ENCODE peak calls at places on chromosomes 13 and 19, in ten cellular contexts. W is suprapubic skin, B is tibial nerve, I is spleen, J is ovary, U is IMR-90, Q is GM12878, G is transverse colon, M is adrenal gland, S is Peyer's patch. C is an unnamed sample. For H3K4me1, the result is how much of the 10 kb centered on the place peaks cover.

GRCh38 chr13:49926019-49926418 is 10.1 kb downstream of the SPRYD7 start:
- DNase-seq in W (no peak), B (no peak), I (no peak), J (no peak), U (no peak), Q (no peak), G (no peak), M (no peak), S (no peak), C (no peak)

GRCh38 chr13:85317781-85318180 is 481.4 kb downstream of the SLITRK6 start:
- DNase-seq in W (no peak), B (no peak), I (no peak), J (no peak), U (no peak), Q (no peak), G (no peak), M (no peak), S (no peak), C (no peak)

GRCh38 chr13:113862766-113863510 is 938 bp downstream of the GAS6 start:
- DNase-seq in W (peak), B (no peak), I (no peak), J (peak), U (no peak), Q (no peak), G (peak), M (peak), S (no peak), C (no peak)

GRCh38 chr13:25095862-25096453 is at the start of gene PABPC3:
- DNase-seq in W (no peak), B (no peak), I (no peak), J (no peak), U (no peak), Q (no peak), G (no peak), M (no peak), S (no peak), C (no peak)

GRCh38 chr19:16435238-16435911 is 36.4 kb downstream of the EPS15L1 start:
- DNase-seq in W (no peak), B (peak), I (no peak), J (peak), U (peak), Q (no peak), G (peak), M (no peak), S (no peak), C (no peak)

GRCh38 chr19:35991731-35992450 is 3.1 kb upstream of the SDHAF1 start:
- DNase-seq in W (no peak), B (no peak), I (no peak), J (no peak), U (no peak), Q (no peak), G (no peak), M (no peak), S (no peak), C (no peak)

GRCh38 chr13:23618341-23618740 is 48.1 kb downstream of the TNFRSF19 start:
- DNase-seq in W (no peak), B (no peak), I (no peak), J (no peak), U (peak), Q (no peak), G (no peak), M (no peak), S (no peak), C (no peak)

GRCh38 chr19:1312732-1313694 is 27.3 kb downstream of the EFNA2 start:
- DNase-seq in W (no peak), B (no peak), I (no peak), J (no peak), U (peak), Q (no peak), G (peak), M (peak), S (no peak), C (no peak)

GRCh38 chr13:21079761-21080730 is 18.7 kb upstream of the LATS2 start:
- DNase-seq in W (no peak), B (peak), I (no peak), J (no peak), U (peak), Q (no peak), G (no peak), M (no peak), S (no peak), C (no peak)

GRCh38 chr13:46173656-46174055 is 8.3 kb downstream of the LCP1 start:
- DNase-seq in W (no peak), B (no peak), I (no peak), J (no peak), U (no peak), Q (no peak), G (no peak), M (no peak), S (no peak), C (no peak)

GRCh38 chr13:23851106-23851505 is 38.1 kb downstream of the MIPEP start:
- DNase-seq in W (no peak), B (no peak), I (no peak), J (no peak), U (peak), Q (no peak), G (no peak), M (no peak), S (no peak), C (no peak)

GRCh38 chr19:16581971-16582343 is 9.7 kb upstream of the SLC35E1 start:
- DNase-seq in W (no peak), B (no peak), I (no peak), J (no peak), U (peak), Q (no peak), G (no peak), M (peak), S (no peak), C (no peak)

GRCh38 chr13:100128373-100128772 is 39.5 kb downstream of the PCCA start:
- DNase-seq in W (no peak), B (no peak), I (no peak), J (no peak), U (peak), Q (no peak), G (no peak), M (peak), S (no peak), C (no peak)

GRCh38 chr19:30745476-30745985 is 373.3 kb downstream of the ZNF536 start:
- DNase-seq in W (no peak), B (no peak), I (no peak), J (no peak), U (no peak), Q (no peak), G (no peak), M (no peak), S (no peak), C (no peak)

GRCh38 chr19:47713046-47714021 is at the start of gene EHD2:
- DNase-seq in W (no peak), B (peak), I (peak), J (peak), U (peak), Q (no peak), G (peak), M (peak), S (no peak), C (no peak)

GRCh38 chr13:95652821-95653220 is 8.3 kb upstream of the DZIP1 start:
- DNase-seq in W (no peak), B (no peak), I (no peak), J (no peak), U (no peak), Q (no peak), G (no peak), M (no peak), S (no peak), C (no peak)

GRCh38 chr19:18058208-18059009 is 28.3 kb downstream of the IL12RB1 start:
- DNase-seq in W (peak), B (peak), I (peak), J (peak), U (peak), Q (no peak), G (peak), M (peak), S (peak), C (peak)

GRCh38 chr13:51959773-51960172 is 51.5 kb downstream of the ATP7B start:
- DNase-seq in W (no peak), B (no peak), I (no peak), J (no peak), U (no peak), Q (no peak), G (peak), M (no peak), S (no peak), C (no peak)

GRCh38 chr13:71578048-71578447 is 289.0 kb downstream of the DACH1 start:
- DNase-seq in W (no peak), B (no peak), I (no peak), J (no peak), U (no peak), Q (no peak), G (no peak), M (no peak), S (no peak), C (no peak)

GRCh38 chr19:10316229-10317044 is 622 bp upstream of the FDX2 start:
- DNase-seq in W (no peak), B (no peak), I (no peak), J (no peak), U (no peak), Q (no peak), G (no peak), M (no peak), S (no peak), C (no peak)

GRCh38 chr13:34044041-34044440 is 226.1 kb downstream of the RFC3 start:
- DNase-seq in W (no peak), B (no peak), I (no peak), J (no peak), U (no peak), Q (no peak), G (no peak), M (no peak), S (no peak), C (no peak)

GRCh38 chr13:20441879-20442278 is 83.8 kb downstream of the CRYL1 start:
- DNase-seq in W (no peak), B (no peak), I (no peak), J (no peak), U (peak), Q (no peak), G (no peak), M (no peak), S (no peak), C (no peak)

GRCh38 chr19:8938576-8938975 is 71.6 kb downstream of the MUC16 start:
- DNase-seq in W (no peak), B (no peak), I (no peak), J (no peak), U (no peak), Q (no peak), G (no peak), M (no peak), S (no peak), C (no peak)

GRCh38 chr19:50507376-50507775 is 3.6 kb downstream of the JOSD2 start:
- DNase-seq in W (no peak), B (no peak), I (peak), J (no peak), U (no peak), Q (no peak), G (no peak), M (no peak), S (no peak), C (no peak)

GRCh38 chr19:45070214-45070613 is 6.1 kb downstream of the ZNF296 start:
- DNase-seq in W (no peak), B (no peak), I (no peak), J (no peak), U (no peak), Q (no peak), G (no peak), M (no peak), S (no peak), C (no peak)

GRCh38 chr19:45066921-45067661 is 9.2 kb downstream of the ZNF296 start:
- DNase-seq in W (no peak), B (no peak), I (no peak), J (no peak), U (no peak), Q (no peak), G (no peak), M (no peak), S (no peak), C (no peak)

GRCh38 chr19:45068041-45068440 is 8.2 kb downstream of the ZNF296 start:
- DNase-seq in W (no peak), B (no peak), I (no peak), J (no peak), U (no peak), Q (no peak), G (no peak), M (no peak), S (no peak), C (no peak)

GRCh38 chr19:45070861-45071544 is 5.3 kb downstream of the ZNF296 start:
- DNase-seq in W (no peak), B (no peak), I (no peak), J (no peak), U (no peak), Q (no peak), G (no peak), M (no peak), S (no peak), C (no peak)

DNA sequence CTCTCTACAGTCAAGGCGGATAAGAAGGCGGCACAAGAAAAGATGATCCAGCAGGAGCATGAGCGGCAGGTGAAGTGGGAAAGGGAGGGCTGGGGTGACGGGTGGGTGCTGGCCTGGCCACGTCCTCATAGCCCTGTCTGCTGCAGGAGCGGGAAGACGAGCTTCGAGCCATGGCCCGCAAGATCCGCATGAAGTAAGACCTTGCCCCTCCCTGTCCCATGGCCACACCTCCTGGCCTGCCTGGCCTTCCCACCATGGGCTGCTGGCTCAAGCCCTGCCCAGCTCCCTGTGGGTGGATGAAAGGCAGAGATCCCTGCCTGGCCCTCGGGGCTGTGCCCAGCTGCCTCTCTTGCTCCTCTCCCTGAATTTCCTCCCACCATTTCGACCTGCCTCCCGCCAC is 7.2 kb downstream of the ZNF296 start:
- DNase-seq in W (no peak), B (no peak), I (no peak), J (no peak), U (no peak), Q (no peak), G (no peak), M (peak), S (no peak), C (no peak)
- H3K4me1 ChIP-seq in W (under half), B (under half), I (under half), J (under half), U (under half), Q (under half), G (under half), M (under half), S (under half), C (half or more)

GRCh38 chr19:6602729-6603114 is 11.8 kb upstream of the CD70 start:
- DNase-seq in W (no peak), B (no peak), I (no peak), J (no peak), U (no peak), Q (no peak), G (no peak), M (no peak), S (no peak), C (no peak)
- TF ChIP-seq POLR2A in W (no peak), B (no peak), I (no peak), J (no peak), U (no peak), Q (no peak), G (no peak), M (no peak), S (no peak), C (no peak)

GRCh38 chr19:7923295-7924191 is 2.4 kb downstream of the CTXN1 start:
- DNase-seq in W (peak), B (no peak), I (peak), J (no peak), U (no peak), Q (no peak), G (no peak), M (no peak), S (no peak), C (no peak)

GRCh38 chr19:7925171-7925837 is 631 bp downstream of the CTXN1 start:
- DNase-seq in W (peak), B (peak), I (peak), J (peak), U (peak), Q (no peak), G (peak), M (peak), S (peak), C (no peak)

GRCh38 chr19:7922841-7923205 is 2.7 kb downstream of the SNAPC2 start:
- DNase-seq in W (no peak), B (no peak), I (no peak), J (no peak), U (no peak), Q (no peak), G (no peak), M (no peak), S (no peak), C (no peak)

GRCh38 chr19:7924651-7925170 is 1.2 kb downstream of the CTXN1 start:
- DNase-seq in W (peak), B (no peak), I (peak), J (peak), U (no peak), Q (no peak), G (no peak), M (peak), S (no peak), C (no peak)

GRCh38 chr19:7924241-7924640 is 1.7 kb downstream of the CTXN1 start:
- DNase-seq in W (peak), B (no peak), I (no peak), J (no peak), U (no peak), Q (no peak), G (no peak), M (no peak), S (no peak), C (no peak)
- H3K4me1 ChIP-seq in W (half or more), B (under half), I (under half), J (under half), U (under half), Q (under half), G (under half), M (half or more), S (under half), C (half or more)

GRCh38 chr19:13152854-13153626 is 2.8 kb downstream of the IER2 start:
- DNase-seq in W (peak), B (peak), I (peak), J (peak), U (peak), Q (peak), G (peak), M (peak), S (peak), C (peak)

GRCh38 chr19:13150187-13150918 is at the start of the genes IER2 and STX10:
- DNase-seq in W (peak), B (peak), I (peak), J (peak), U (peak), Q (no peak), G (peak), M (peak), S (peak), C (peak)

GRCh38 chr19:13152356-13152853 is 2.2 kb downstream of the IER2 start:
- DNase-seq in W (no peak), B (peak), I (no peak), J (no peak), U (no peak), Q (no peak), G (no peak), M (no peak), S (no peak), C (no peak)

GRCh38 chr19:13150919-13151604 is 851 bp downstream of the IER2 start:
- DNase-seq in W (peak), B (peak), I (peak), J (peak), U (no peak), Q (no peak), G (no peak), M (peak), S (peak), C (no peak)

GRCh38 chr19:13151605-13152355 is 1.6 kb downstream of the IER2 start:
- DNase-seq in W (peak), B (peak), I (peak), J (peak), U (peak), Q (no peak), G (peak), M (peak), S (peak), C (peak)
- TF ChIP-seq POLR2A in W (peak), B (peak), I (peak), J (peak), U (peak), Q (peak), G (peak), M (peak), S (peak), C (peak)

GRCh38 chr19:13849277-13849676 is 27.7 kb upstream of the NANOS3 start:
- DNase-seq in W (peak), B (no peak), I (no peak), J (peak), U (no peak), Q (no peak), G (no peak), M (no peak), S (no peak), C (no peak)

GRCh38 chr19:13847033-13847899 is 29.7 kb upstream of the NANOS3 start:
- DNase-seq in W (peak), B (peak), I (peak), J (peak), U (peak), Q (no peak), G (peak), M (peak), S (peak), C (no peak)

GRCh38 chr19:13848811-13849241 is 28.1 kb upstream of the NANOS3 start:
- DNase-seq in W (no peak), B (no peak), I (no peak), J (peak), U (no peak), Q (no peak), G (no peak), M (no peak), S (no peak), C (no peak)

GRCh38 chr19:13846533-13847032 is 30.4 kb upstream of the NANOS3 start:
- DNase-seq in W (peak), B (peak), I (peak), J (peak), U (peak), Q (peak), G (peak), M (peak), S (peak), C (peak)

GRCh38 chr19:13847900-13848677 is 28.8 kb upstream of the NANOS3 start:
- DNase-seq in W (no peak), B (no peak), I (no peak), J (no peak), U (no peak), Q (no peak), G (no peak), M (no peak), S (no peak), C (no peak)
- H3K4me1 ChIP-seq in W (half or more), B (under half), I (under half), J (under half), U (under half), Q (under half), G (under half), M (under half), S (under half), C (half or more)

GRCh38 chr13:110713642-110713952 is at the start of gene ING1:
- DNase-seq in W (no peak), B (no peak), I (no peak), J (no peak), U (no peak), Q (no peak), G (no peak), M (no peak), S (no peak), C (no peak)

GRCh38 chr13:110714798-110715394 is 1.4 kb downstream of the ING1 start:
- DNase-seq in W (peak), B (peak), I (peak), J (peak), U (peak), Q (no peak), G (peak), M (peak), S (peak), C (no peak)

GRCh38 chr13:110713981-110714797 is 689 bp downstream of the ING1 start:
- DNase-seq in W (peak), B (peak), I (peak), J (peak), U (peak), Q (no peak), G (peak), M (peak), S (peak), C (no peak)

GRCh38 chr13:110716235-110716505 is 2.7 kb downstream of the ING1 start:
- DNase-seq in W (no peak), B (peak), I (no peak), J (peak), U (no peak), Q (no peak), G (peak), M (no peak), S (no peak), C (no peak)

GRCh38 chr13:110715395-110716234 is 2.1 kb downstream of the ING1 start:
- DNase-seq in W (peak), B (peak), I (peak), J (peak), U (peak), Q (peak), G (peak), M (peak), S (peak), C (peak)
- TF ChIP-seq POLR2A in W (peak), B (peak), I (peak), J (peak), U (no peak), Q (no peak), G (no peak), M (peak), S (peak), C (no peak)

DNA sequence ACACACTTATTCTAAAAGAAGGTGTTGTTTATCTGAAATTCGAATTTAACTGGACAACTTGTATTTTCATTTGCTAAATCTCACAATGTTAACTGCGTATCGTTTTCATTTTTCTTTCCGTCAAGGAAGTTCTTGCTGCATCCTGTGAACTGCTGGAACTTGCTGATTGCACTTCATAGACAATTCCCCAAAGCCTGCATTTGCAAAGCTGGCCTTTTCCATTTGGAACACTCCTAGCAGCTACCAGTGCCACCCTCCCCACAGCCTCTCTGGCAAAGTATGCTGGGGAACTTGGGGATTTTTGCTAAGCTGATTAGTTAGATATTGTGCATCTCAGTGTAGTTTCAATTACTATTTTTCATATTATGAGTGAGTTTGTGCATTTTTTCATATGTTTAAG is 20.4 kb upstream of the ARGLU1 start:
- DNase-seq in W (no peak), B (no peak), I (no peak), J (no peak), U (no peak), Q (no peak), G (no peak), M (no peak), S (no peak), C (no peak)
- H3K4me1 ChIP-seq in W (under half), B (under half), I (under half), J (under half), U (under half), Q (under half), G (under half), M (under half), S (under half), C (under half)